ENCODE peak calls at places on chromosomes 3 and 15, in five cellular contexts. S, L, P, N and R are unnamed samples.

GRCh38 chr3:23383875-23384274 is 180.7 kb downstream of the UBE2E2 start:
- DNase-seq in S (no peak), L (no peak), P (no peak), N (no peak), R (no peak)

GRCh38 chr3:127707777-127708438 is 35.2 kb downstream of the ABTB1 start:
- DNase-seq in S (no peak), L (no peak), N (no peak), P (no peak), R (no peak)

GRCh38 chr3:37029111-37029510 is 35.8 kb downstream of the MLH1 start:
- DNase-seq in N (no peak), S (no peak), L (no peak), P (no peak), R (no peak)

GRCh38 chr3:69389520-69390248 is 3.8 kb upstream of the FRMD4B start:
- DNase-seq in L (no peak), P (no peak), S (no peak), N (no peak), R (no peak)

GRCh38 chr3:13141183-13141582 is 68.0 kb upstream of the IQSEC1 start:
- DNase-seq in L (no peak), N (no peak), P (no peak), S (peak; percentile 19), R (no peak)

GRCh38 chr3:156792945-156793344 is 33.2 kb upstream of the LEKR1 start:
- DNase-seq in N (no peak), L (no peak), P (no peak), S (no peak), R (no peak)

GRCh38 chr15:67116742-67117141 is 51.3 kb downstream of the SMAD3 start:
- DNase-seq in P (no peak), S (no peak), L (no peak), N (no peak), R (no peak)

GRCh38 chr3:23776352-23776891 is 29.3 kb upstream of the UBE2E1 start:
- DNase-seq in S (no peak), P (no peak), L (peak; percentile 12), N (no peak), R (no peak)

GRCh38 chr3:10449436-10449835 is 56.0 kb downstream of the ATP2B2 start:
- DNase-seq in N (no peak), S (no peak), P (no peak), L (no peak), R (no peak)

GRCh38 chr15:69463182-69463756 is 10.7 kb downstream of the RPLP1 start:
- DNase-seq in L (no peak), S (peak; percentile 54), P (no peak), N (no peak), R (peak; percentile 31)

GRCh38 chr3:193620650-193621049 is 27.6 kb downstream of the OPA1 start:
- DNase-seq in S (no peak), N (no peak), L (no peak), P (no peak), R (no peak)

GRCh38 chr3:12835005-12835665 is 6.2 kb downstream of the RPL32 start:
- DNase-seq in N (no peak), P (no peak), S (no peak), L (no peak), R (no peak)

GRCh38 chr3:114418107-114418506 is 124.3 kb downstream of the TIGIT start:
- DNase-seq in S (no peak), P (no peak), N (no peak), L (no peak), R (no peak)

GRCh38 chr3:43766672-43767465 is 76.1 kb downstream of the ABHD5 start:
- DNase-seq in P (no peak), S (no peak), N (no peak), L (no peak), R (no peak)

GRCh38 chr3:40096561-40097506 is 212.7 kb upstream of the EIF1B start:
- DNase-seq in P (no peak), S (no peak), N (no peak), L (no peak), R (no peak)

GRCh38 chr3:188830955-188831354 is 340.8 kb upstream of the TPRG1 start:
- DNase-seq in S (no peak), L (no peak), N (no peak), P (no peak), R (no peak)

GRCh38 chr3:99330281-99330680 is 308.1 kb upstream of the COL8A1 start:
- DNase-seq in N (no peak), P (no peak), L (no peak), S (no peak), R (no peak)

GRCh38 chr3:134406331-134407246 is 32.3 kb upstream of the AMOTL2 start:
- DNase-seq in N (peak; percentile 95), P (no peak), L (peak; percentile 69), S (peak; percentile 96), R (peak; percentile 99)

GRCh38 chr3:55554621-55555020 is 67.5 kb upstream of the WNT5A start:
- DNase-seq in S (no peak), P (no peak), L (no peak), N (no peak), R (no peak)